ENCODE peak calls at places on chromosomes 2 and 18, in seven cellular contexts. H is PC-9, A is neural progenitor cell, X is GM23338, J is OCI-LY7, T is mammary epithelial cell, M is IMR-90. Z is an unnamed sample.

GRCh38 chr2:235951980-235952379 is 216.2 kb downstream of the GBX2 start:
- DNase-seq in H (peak), A (no peak), X (no peak), J (no peak), T (peak), M (no peak), Z (no peak)

GRCh38 chr2:102749938-102750337 is 11.9 kb upstream of the TMEM182 start:
- DNase-seq in H (no peak), A (no peak), X (no peak), J (no peak), T (no peak), M (no peak), Z (no peak)

GRCh38 chr2:178530625-178531142 is 50.4 kb downstream of the PLEKHA3 start:
- DNase-seq in H (no peak), A (no peak), X (no peak), J (no peak), T (peak), M (no peak), Z (no peak)

GRCh38 chr2:28606986-28607441 is 111.2 kb downstream of the PLB1 start:
- DNase-seq in H (no peak), A (peak), X (peak), J (no peak), T (no peak), M (peak), Z (no peak)

GRCh38 chr2:224579411-224579810 is 5.8 kb downstream of the CUL3 start:
- DNase-seq in H (no peak), A (no peak), X (no peak), J (no peak), T (peak), M (peak), Z (no peak)

GRCh38 chr2:166653185-166653813 is 159.2 kb upstream of the SCN7A start:
- DNase-seq in H (no peak), A (no peak), X (no peak), J (no peak), T (peak), M (peak), Z (no peak)

GRCh38 chr2:96391153-96391827 is 55.7 kb downstream of the NCAPH start:
- DNase-seq in H (no peak), A (no peak), X (no peak), J (no peak), T (no peak), M (no peak), Z (no peak)

GRCh38 chr2:9086465-9086864 is 83.0 kb upstream of the MBOAT2 start:
- DNase-seq in H (peak), A (no peak), X (no peak), J (no peak), T (no peak), M (no peak), Z (no peak)

GRCh38 chr2:109322646-109323045 is 193.6 kb downstream of the SH3RF3 start:
- DNase-seq in H (no peak), A (no peak), X (no peak), J (no peak), T (no peak), M (no peak), Z (no peak)

GRCh38 chr2:215391531-215391930 is 44.3 kb downstream of the FN1 start:
- DNase-seq in H (no peak), A (no peak), X (no peak), J (peak), T (no peak), M (no peak), Z (peak)

GRCh38 chr18:23534276-23534675 is 31.0 kb downstream of the RMC1 start:
- DNase-seq in H (no peak), A (no peak), X (no peak), J (no peak), T (no peak), M (no peak), Z (no peak)

GRCh38 chr2:231099918-231100317 is 24.9 kb downstream of the HTR2B start:
- DNase-seq in H (no peak), A (peak), X (peak), J (peak), T (no peak), M (no peak), Z (no peak)

GRCh38 chr2:232611559-232612218 is 21.7 kb upstream of the EFHD1 start:
- DNase-seq in H (peak), A (peak), X (peak), J (peak), T (peak), M (peak), Z (no peak)

GRCh38 chr2:38598991-38599295 is 3.8 kb downstream of the HNRNPLL start:
- DNase-seq in H (no peak), A (no peak), X (no peak), J (no peak), T (no peak), M (peak), Z (no peak)

GRCh38 chr2:96153291-96153713 is 8.1 kb upstream of the DUSP2 start:
- DNase-seq in H (no peak), A (no peak), X (no peak), J (no peak), T (no peak), M (no peak), Z (no peak)

GRCh38 chr2:134244091-134244490 is 9.8 kb upstream of the MGAT5 start:
- DNase-seq in H (no peak), A (no peak), X (no peak), J (no peak), T (peak), M (peak), Z (no peak)
- H3K4me3 ChIP-seq in H (no peak), A (no peak), X (no peak), J (no peak), T (no peak), M (no peak), Z (no peak)

GRCh38 chr2:112275314-112275886 is at the start of gene ZC3H6:
- DNase-seq in H (peak), A (peak), X (peak), J (peak), T (peak), M (peak), Z (peak)

GRCh38 chr2:112276954-112277353 is 1.6 kb downstream of the ZC3H6 start:
- DNase-seq in H (no peak), A (no peak), X (no peak), J (no peak), T (no peak), M (no peak), Z (no peak)

GRCh38 chr2:112273349-112273748 is 2.0 kb upstream of the ZC3H6 start:
- DNase-seq in H (no peak), A (no peak), X (no peak), J (no peak), T (no peak), M (no peak), Z (no peak)

GRCh38 chr2:112275887-112276773 is 733 bp downstream of the ZC3H6 start:
- DNase-seq in H (peak), A (peak), X (peak), J (peak), T (peak), M (peak), Z (peak)

DNA sequence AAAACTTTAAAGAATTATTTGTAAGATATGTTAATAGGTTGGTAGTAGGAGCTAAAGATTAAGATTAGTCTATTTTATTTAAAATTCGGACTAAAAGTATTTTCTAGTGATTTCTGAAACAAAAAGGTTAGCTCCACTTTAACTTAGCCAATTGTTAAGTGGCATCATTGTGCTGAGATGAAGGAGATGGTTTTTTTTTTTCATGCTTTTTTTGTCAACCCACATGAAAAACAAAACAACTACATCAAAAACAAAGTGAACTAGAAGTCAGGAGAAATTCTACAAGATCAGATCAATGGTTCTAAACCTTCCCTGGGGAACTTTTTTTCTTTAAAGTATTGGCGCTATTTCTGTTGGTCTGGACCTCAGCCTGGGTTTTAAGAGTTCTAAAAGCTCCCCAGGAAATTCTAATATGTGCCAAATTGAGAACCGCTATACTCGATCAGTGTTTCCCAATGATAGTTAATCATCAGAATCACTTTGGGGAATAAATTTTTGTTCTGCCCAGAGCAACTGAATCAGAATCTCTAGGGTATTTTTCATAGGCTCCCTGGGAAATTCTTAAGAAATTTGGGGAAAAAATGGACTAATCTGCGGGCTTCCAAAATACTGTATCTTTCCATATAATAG is 2.3 kb downstream of the ZC3H6 start:
- DNase-seq in H (no peak), A (no peak), X (no peak), J (no peak), T (no peak), M (no peak), Z (no peak)
- H2AFZ ChIP-seq in H (no peak), A (no peak), X (no peak), J (peak), T (no peak), M (no peak), Z (no peak)

DNA sequence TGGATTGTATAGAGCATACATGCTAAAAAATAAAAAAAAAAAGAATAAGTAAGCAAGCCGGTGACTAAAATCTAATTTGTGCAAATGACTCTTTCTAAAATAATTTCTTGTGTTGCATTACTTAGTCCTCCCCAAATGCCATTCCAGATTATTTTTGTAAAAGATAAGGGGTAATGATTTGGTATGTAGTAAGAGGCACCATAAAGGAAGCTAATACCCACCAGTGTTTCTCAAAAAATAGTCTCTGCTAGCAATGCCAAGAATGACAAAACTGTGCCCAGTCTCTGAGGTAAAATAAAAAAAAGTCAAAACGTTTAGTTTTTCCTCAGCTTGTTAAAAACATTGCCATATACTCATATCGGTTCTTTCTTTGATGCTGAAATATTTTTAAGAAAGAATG is 2.7 kb downstream of the METTL5 start:
- DNase-seq in H (no peak), A (no peak), X (no peak), J (no peak), T (no peak), M (no peak), Z (no peak)
- H3K4me3 ChIP-seq in H (no peak), A (no peak), X (no peak), J (peak), T (peak), M (no peak), Z (no peak)

DNA sequence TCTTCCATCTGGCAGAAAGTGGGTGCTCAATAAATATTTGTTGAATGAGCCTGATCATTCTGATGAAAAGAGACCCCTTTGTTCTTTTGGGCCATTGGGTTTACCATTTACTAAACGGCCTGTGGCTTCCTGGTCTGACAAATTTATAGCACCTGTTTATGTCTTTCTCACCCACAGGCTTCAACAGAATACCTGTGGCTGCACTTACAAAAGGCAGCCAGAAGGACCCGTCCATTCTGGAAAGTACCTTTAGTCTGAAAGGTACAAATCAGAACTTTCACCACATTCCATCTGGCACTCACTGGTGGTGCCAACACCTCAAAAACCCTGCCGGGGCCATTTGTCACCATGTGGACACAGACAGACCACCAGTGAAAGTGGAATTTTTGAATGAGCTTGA is 167.5 kb downstream of the ETAA1 start:
- DNase-seq in H (no peak), A (no peak), X (no peak), J (no peak), T (no peak), M (no peak), Z (no peak)
- H2AFZ ChIP-seq in H (no peak), A (no peak), X (peak), J (no peak), T (no peak), M (no peak), Z (no peak)